ENCODE peak calls at places on chromosomes 3 and 15, in six cellular contexts. A is K562, P is GM12891, X is H1, K is HepG2, W is GM12878. H is an unnamed sample.
A peak's percentile ranks its signal among the peaks of the same experiment; 100 is the strongest.

GRCh38 chr15:85282504-85283115 is 97.8 kb upstream of the AKAP13 start:
- DNase-seq in A (no peak), P (no peak), X (no peak), K (no peak), W (no peak), H (no peak)

GRCh38 chr3:170692720-170693119 is 106.8 kb upstream of the SLC7A14 start:
- DNase-seq in A (no peak), P (no peak), X (no peak), K (no peak), W (no peak), H (no peak)

GRCh38 chr3:183845608-183846288 is 20.4 kb upstream of the MAP6D1 start:
- DNase-seq in A (no peak), P (no peak), X (no peak), K (no peak), W (no peak), H (no peak)

GRCh38 chr15:41789662-41790061 is 15.4 kb downstream of the MAPKBP1 start:
- DNase-seq in A (no peak), P (no peak), X (no peak), K (no peak), W (no peak), H (no peak)

GRCh38 chr15:90160781-90161727 is 40.1 kb upstream of the SEMA4B start:
- DNase-seq in A (no peak), P (no peak), X (peak; percentile 55), K (peak; percentile 68), W (no peak), H (no peak)

GRCh38 chr15:33963831-33964664 is 4.2 kb upstream of the CHRM5 start:
- DNase-seq in A (peak; percentile 47), P (no peak), X (no peak), K (peak; percentile 5), W (no peak), H (no peak)

GRCh38 chr3:50639055-50639494 is 22.1 kb downstream of the MAPKAPK3 start:
- DNase-seq in A (no peak), P (no peak), X (no peak), K (no peak), W (no peak), H (no peak)

GRCh38 chr3:50238549-50239026 is 2.6 kb downstream of the GNAI2 start:
- DNase-seq in A (no peak), P (no peak), X (no peak), K (peak; percentile 45), W (no peak), H (no peak)

GRCh38 chr3:155946178-155946577 is 75.7 kb downstream of the GMPS start:
- DNase-seq in A (no peak), P (no peak), X (no peak), K (peak; percentile 20), W (no peak), H (no peak)

GRCh38 chr3:194879991-194880939 is 194.6 kb downstream of the FAM43A start:
- DNase-seq in A (no peak), P (no peak), X (peak; percentile 41), K (no peak), W (no peak), H (no peak)

GRCh38 chr3:16994842-16995535 is 110.2 kb downstream of the PLCL2 start:
- DNase-seq in A (no peak), P (no peak), X (no peak), K (no peak), W (no peak), H (no peak)

GRCh38 chr3:47410417-47410720 is 29.5 kb downstream of the PTPN23 start:
- DNase-seq in A (no peak), P (no peak), X (no peak), K (no peak), W (no peak), H (no peak)

GRCh38 chr3:148360046-148360445 is 337.7 kb upstream of the AGTR1 start:
- DNase-seq in A (no peak), P (no peak), X (no peak), K (no peak), W (no peak), H (no peak)

GRCh38 chr3:132290833-132291232 is 26.4 kb upstream of the ACP3 start:
- DNase-seq in A (no peak), P (no peak), X (no peak), K (no peak), W (no peak), H (no peak)

GRCh38 chr15:69074843-69075224 is 60.3 kb downstream of the NOX5 start:
- DNase-seq in A (no peak), P (no peak), X (no peak), K (no peak), W (no peak), H (no peak)

GRCh38 chr15:70140031-70140542 is 42.4 kb upstream of the TLE3 start:
- DNase-seq in A (no peak), P (no peak), X (no peak), K (no peak), W (no peak), H (no peak)

GRCh38 chr15:69531302-69532027 is 78.8 kb downstream of the RPLP1 start:
- DNase-seq in A (no peak), P (no peak), X (peak; percentile 58), K (no peak), W (no peak), H (no peak)

GRCh38 chr3:102000620-102001209 is 151.4 kb downstream of the NFKBIZ start:
- DNase-seq in A (no peak), P (no peak), X (no peak), K (no peak), W (no peak), H (no peak)

GRCh38 chr3:143901105-143901504 is 52.8 kb upstream of the SLC9A9 start:
- DNase-seq in A (no peak), P (no peak), X (no peak), K (no peak), W (no peak), H (no peak)

GRCh38 chr15:47764666-47765065 is 47.4 kb downstream of the SEMA6D start:
- DNase-seq in A (no peak), P (no peak), X (no peak), K (no peak), W (no peak), H (no peak)

GRCh38 chr3:105367063-105367405 is 325 bp downstream of the ALCAM start:
- DNase-seq in A (no peak), P (no peak), X (no peak), K (no peak), W (no peak), H (peak; percentile 19)

GRCh38 chr3:195154111-195154791 is 116.7 kb downstream of the XXYLT1 start:
- DNase-seq in A (peak; percentile 52), P (no peak), X (no peak), K (no peak), W (no peak), H (no peak)

GRCh38 chr15:65395567-65396185 is 17.9 kb upstream of the IGDCC3 start:
- DNase-seq in A (no peak), P (no peak), X (peak; percentile 62), K (no peak), W (no peak), H (no peak)

GRCh38 chr3:136955813-136956212 is 2.0 kb upstream of the IL20RB start:
- DNase-seq in A (peak; percentile 22), P (no peak), X (no peak), K (peak; percentile 81), W (no peak), H (no peak)

GRCh38 chr15:87817553-87817952 is 439.0 kb downstream of the NTRK3 start:
- DNase-seq in A (no peak), P (no peak), X (no peak), K (no peak), W (no peak), H (no peak)

GRCh38 chr3:140577911-140578310 is 100.0 kb upstream of the TRIM42 start:
- DNase-seq in A (no peak), P (no peak), X (no peak), K (no peak), W (no peak), H (no peak)

GRCh38 chr15:101501703-101502373 is 12.3 kb upstream of the PCSK6 start:
- DNase-seq in A (peak; percentile 51), P (peak; percentile 54), X (peak; percentile 81), K (peak; percentile 66), W (no peak), H (peak; percentile 57)

DNA sequence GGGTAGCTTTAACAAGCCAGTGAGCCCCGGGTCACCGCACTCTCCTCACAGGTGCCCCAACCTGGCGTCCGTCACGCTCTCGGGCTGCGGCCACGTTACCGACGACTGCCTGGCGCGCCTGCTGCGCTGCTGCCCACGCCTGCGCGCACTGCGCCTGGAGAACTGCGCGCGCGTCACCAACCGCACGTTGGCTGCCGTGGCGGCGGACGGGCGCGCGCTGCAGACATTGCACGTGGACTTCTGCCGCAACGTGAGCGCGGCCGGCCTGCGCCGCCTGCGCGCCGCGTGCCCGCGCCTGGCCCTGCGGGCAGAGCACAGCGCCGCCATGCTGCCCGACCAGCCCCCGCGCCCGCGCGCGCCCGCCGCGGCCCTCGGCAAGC is 3.4 kb downstream of the FBXL22 start:
- DNase-seq in A (no peak), P (peak; percentile 85), X (peak; percentile 76), K (peak; percentile 78), W (peak; percentile 77), H (peak; percentile 86)
- TF ChIP-seq POLR2A in A (no peak), P (peak; percentile 77), X (peak; percentile 34), K (peak; percentile 87), W (peak; percentile 94), H (peak; percentile 87)

DNA sequence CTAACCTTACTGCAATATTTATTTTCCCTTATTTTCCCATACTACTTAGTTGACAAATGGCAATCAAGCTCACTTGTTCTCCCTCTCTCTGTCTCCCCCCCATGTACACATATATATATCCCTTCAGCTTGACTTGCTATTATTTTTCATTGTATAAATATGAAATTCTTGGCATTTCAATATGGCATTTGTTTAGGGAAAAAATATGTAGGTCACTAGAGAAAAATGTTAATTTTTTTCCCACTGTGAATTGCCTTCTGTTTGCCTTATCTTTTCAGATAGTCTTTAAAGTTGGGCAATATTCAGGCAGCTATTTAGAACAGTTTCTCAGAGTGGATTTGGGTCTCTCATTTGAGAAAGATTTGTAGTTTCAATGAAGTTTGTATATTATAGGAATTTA is 62.8 kb upstream of the UTS2B start:
- DNase-seq in A (no peak), P (no peak), X (no peak), K (no peak), W (no peak), H (no peak)
- TF ChIP-seq TAF1 in A (no peak), P (no peak), X (no peak), K (no peak), W (no peak), H (no peak)

GRCh38 chr3:14319654-14320182 is 82.7 kb upstream of the SLC6A6 start:
- DNase-seq in A (peak; percentile 93), P (peak; percentile 67), X (peak; percentile 69), K (peak; percentile 80), W (peak; percentile 72), H (peak; percentile 64)
- TF ChIP-seq POLR2AphosphoS5 in A (no peak), P (no peak), X (no peak), K (peak; percentile 51), W (no peak), H (no peak)

DNA sequence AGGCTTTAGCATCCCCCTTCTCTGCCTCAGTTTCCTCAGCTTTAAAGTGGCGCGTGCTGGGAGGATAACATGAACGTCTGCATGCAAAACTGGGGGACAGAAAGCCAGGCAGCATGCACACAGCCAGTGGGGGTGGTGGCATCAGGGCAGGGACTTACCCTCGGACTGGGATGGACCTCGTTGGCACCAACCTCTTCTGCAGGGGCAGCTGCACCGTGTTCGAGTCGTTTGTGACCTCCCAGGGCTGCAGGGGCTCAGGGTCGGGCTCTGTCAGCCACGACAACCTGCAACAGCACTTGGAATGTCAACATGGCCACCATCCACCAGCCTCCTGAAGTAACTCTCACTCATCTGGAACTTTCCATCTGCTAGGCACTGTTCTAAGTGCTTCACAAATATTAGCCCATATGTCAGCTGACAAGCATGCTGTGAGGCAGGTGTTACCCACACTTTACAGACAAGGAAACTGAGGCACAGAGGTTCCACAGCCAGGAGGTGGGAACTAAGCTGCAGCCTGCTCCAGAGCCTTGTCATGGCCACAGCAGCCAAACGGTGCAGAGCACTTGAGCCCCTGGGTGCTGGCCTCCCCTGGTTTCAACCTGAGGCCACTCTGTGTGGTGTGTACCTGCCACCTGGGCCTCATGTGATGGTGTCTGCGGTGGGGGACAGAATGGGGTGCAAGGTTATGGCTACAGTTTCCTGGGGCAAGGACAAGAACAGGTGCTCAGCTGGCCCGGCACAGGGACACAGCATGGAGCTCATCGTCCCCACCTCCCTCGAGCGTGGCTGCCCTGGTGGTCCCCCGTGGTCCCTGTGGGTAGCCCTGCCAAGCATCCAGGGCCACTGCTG is 6.7 kb downstream of the C3orf22 start:
- DNase-seq in A (no peak), P (no peak), X (no peak), K (no peak), W (no peak), H (no peak)
- TF ChIP-seq POLR2A in A (no peak), P (no peak), X (no peak), K (no peak), W (no peak), H (no peak)

H was measured in GM12892.